ENCODE peak calls at places on chromosomes 6 and 20, in six cellular contexts. L, G, B, N, M and I are unnamed samples.

GRCh38 chr6:109381007-109381746 is 1.1 kb downstream of the CD164 start:
- DNase-seq in L (no peak), G (no peak), B (peak; percentile 20), N (peak; percentile 20), M (no peak), I (no peak)

GRCh38 chr6:105603779-105604592 is 201.1 kb upstream of the PREP start:
- DNase-seq in L (no peak), G (no peak), B (no peak), N (peak; percentile 76), M (no peak), I (no peak)

GRCh38 chr6:168198302-168199180 is 119.5 kb upstream of the FRMD1 start:
- DNase-seq in L (peak; percentile 23), G (no peak), B (no peak), N (no peak), M (no peak), I (no peak)

GRCh38 chr6:33405541-33405940 is 5.3 kb upstream of the PHF1 start:
- DNase-seq in L (no peak), G (no peak), B (no peak), N (no peak), M (no peak), I (no peak)

GRCh38 chr6:6599468-6599873 is 11.0 kb downstream of the LY86 start:
- DNase-seq in L (no peak), G (no peak), B (no peak), N (no peak), M (no peak), I (no peak)

GRCh38 chr20:11686195-11686594 is 231.5 kb upstream of the BTBD3 start:
- DNase-seq in L (no peak), G (no peak), B (no peak), N (no peak), M (no peak), I (no peak)

GRCh38 chr6:129593233-129593564 is 116.8 kb downstream of the ARHGAP18 start:
- DNase-seq in L (no peak), G (no peak), B (peak; percentile 39), N (peak; percentile 77), M (no peak), I (no peak)

GRCh38 chr20:54668271-54669053 is 193.1 kb downstream of the DOK5 start:
- DNase-seq in L (peak; percentile 51), G (peak; percentile 42), B (peak; percentile 63), N (peak; percentile 5), M (peak; percentile 44), I (no peak)

GRCh38 chr6:137342607-137343186 is 123.5 kb upstream of the IFNGR1 start:
- DNase-seq in L (no peak), G (peak; percentile 32), B (no peak), N (no peak), M (no peak), I (no peak)

GRCh38 chr6:114342086-114342825 is 567 bp downstream of the HS3ST5 start:
- DNase-seq in L (no peak), G (no peak), B (peak; percentile 35), N (no peak), M (no peak), I (no peak)

GRCh38 chr20:46406986-46407670 is 713 bp upstream of the ELMO2 start:
- DNase-seq in L (peak; percentile 92), G (peak; percentile 68), B (peak; percentile 66), N (peak; percentile 15), M (no peak), I (peak; percentile 65)

GRCh38 chr6:143135326-143135725 is 74.6 kb downstream of the AIG1 start:
- DNase-seq in L (no peak), G (no peak), B (no peak), N (no peak), M (no peak), I (no peak)

GRCh38 chr6:143139239-143139784 is 78.6 kb downstream of the AIG1 start:
- DNase-seq in L (no peak), G (no peak), B (no peak), N (no peak), M (no peak), I (no peak)

GRCh38 chr6:143140767-143141166 is 80.1 kb downstream of the AIG1 start:
- DNase-seq in L (no peak), G (no peak), B (no peak), N (no peak), M (no peak), I (no peak)

GRCh38 chr6:143136647-143137046 is 76.0 kb downstream of the AIG1 start:
- DNase-seq in L (no peak), G (peak; percentile 26), B (no peak), N (no peak), M (peak; percentile 58), I (no peak)

GRCh38 chr6:143135797-143136561 is 75.3 kb downstream of the AIG1 start:
- DNase-seq in L (no peak), G (peak; percentile 36), B (no peak), N (no peak), M (no peak), I (no peak)
- H3K4me1 ChIP-seq in L (no peaks in the 10 kb centered on the region), G (peaks cover 15% of the 10 kb centered on the region), B (no peaks in the 10 kb centered on the region), N (no peaks in the 10 kb centered on the region), M (no peaks in the 10 kb centered on the region), I (peaks cover 5% of the 10 kb centered on the region)

DNA sequence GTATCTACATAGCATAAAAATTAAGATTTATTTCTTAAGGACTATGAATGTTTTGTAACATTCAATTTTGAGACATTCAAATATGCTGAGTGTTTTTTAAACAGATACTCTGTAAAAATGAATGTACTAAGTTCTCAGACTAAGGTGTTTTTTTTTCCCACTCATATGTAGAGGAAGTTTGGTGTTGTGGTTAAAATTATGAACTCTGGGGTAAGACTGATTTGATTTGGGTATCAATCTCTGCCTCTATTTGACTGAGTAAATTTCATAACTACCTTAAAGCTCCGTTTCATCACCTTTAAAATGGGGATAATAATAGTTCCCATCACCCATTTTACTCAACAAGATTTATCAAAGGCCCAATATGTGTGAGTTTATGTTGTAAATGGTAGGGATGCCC is 386.6 kb upstream of the FLRT3 start:
- DNase-seq in L (no peak), G (no peak), B (no peak), N (no peak), M (no peak), I (no peak)
- H3K4me3 ChIP-seq in L (no peak overlapping the region), G (no peak overlapping the region), B (no peak overlapping the region), N (no peak overlapping the region), M (no peak overlapping the region), I (no peak overlapping the region)

DNA sequence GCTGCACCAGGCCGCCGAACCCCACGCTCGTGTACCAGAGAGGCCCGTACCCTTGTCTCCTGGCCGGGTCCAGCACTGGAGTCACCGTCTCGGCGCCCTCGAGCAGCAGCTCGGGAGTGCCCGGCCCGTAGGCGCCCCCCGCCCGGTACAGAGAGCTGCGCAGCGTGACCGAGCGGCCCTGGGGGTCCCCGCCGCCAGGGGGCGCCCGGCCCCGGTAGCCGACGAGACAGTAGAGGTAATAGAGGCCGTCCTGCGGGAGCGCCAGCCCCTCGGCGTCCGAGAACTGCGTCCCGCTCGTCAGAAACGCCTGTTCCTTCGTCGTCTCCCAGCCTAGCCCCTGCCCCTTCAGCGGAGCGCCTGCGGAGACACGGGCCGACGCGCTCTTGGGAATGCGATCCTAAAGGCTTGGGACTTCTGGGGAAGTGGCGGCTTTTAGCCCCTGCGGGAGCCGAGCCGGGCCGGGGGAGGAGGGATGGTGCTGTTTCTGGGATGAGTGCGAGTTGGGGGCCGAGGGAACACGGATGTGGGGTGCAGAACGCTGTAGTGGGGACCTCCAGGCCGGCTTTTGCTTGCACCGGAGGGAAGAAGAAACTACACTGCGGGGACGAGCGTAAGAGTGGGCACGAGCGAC is 1.3 kb downstream of the LTB start:
- DNase-seq in L (peak; percentile 96), G (peak; percentile 85), B (peak; percentile 75), N (peak; percentile 71), M (peak; percentile 93), I (peak; percentile 74)
- H3K27ac ChIP-seq in L (peak overlapping the region; percentile 85), G (peak overlapping the region; percentile 95), B (no peak overlapping the region), N (peak overlapping the region; percentile 58), M (peak overlapping the region; percentile 45), I (peak overlapping the region; percentile 95)

DNA sequence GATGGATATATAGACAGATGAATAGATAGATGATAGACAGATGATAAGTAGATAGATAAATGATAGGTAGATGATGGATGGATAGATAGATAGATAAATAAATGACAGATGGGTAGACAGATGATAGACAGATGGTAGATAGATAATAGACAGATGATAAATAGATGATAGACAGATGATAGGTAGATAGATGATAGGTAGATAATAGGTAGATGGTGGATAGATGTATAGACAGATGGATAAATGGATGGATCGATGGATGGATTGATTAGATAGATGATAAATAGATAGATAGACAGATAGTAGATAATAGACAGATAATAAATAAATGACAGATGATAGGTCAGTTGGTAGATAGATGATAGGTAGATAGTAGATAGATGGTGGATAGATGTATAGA is 212.7 kb downstream of the NFATC2 start:
- DNase-seq in L (no peak), G (no peak), B (no peak), N (no peak), M (no peak), I (no peak)
- H3K4me1 ChIP-seq in L (no peaks in the 10 kb centered on the region), G (no peaks in the 10 kb centered on the region), B (peaks cover 20% of the 10 kb centered on the region), N (peaks cover 17% of the 10 kb centered on the region), M (no peaks in the 10 kb centered on the region), I (no peaks in the 10 kb centered on the region)

DNA sequence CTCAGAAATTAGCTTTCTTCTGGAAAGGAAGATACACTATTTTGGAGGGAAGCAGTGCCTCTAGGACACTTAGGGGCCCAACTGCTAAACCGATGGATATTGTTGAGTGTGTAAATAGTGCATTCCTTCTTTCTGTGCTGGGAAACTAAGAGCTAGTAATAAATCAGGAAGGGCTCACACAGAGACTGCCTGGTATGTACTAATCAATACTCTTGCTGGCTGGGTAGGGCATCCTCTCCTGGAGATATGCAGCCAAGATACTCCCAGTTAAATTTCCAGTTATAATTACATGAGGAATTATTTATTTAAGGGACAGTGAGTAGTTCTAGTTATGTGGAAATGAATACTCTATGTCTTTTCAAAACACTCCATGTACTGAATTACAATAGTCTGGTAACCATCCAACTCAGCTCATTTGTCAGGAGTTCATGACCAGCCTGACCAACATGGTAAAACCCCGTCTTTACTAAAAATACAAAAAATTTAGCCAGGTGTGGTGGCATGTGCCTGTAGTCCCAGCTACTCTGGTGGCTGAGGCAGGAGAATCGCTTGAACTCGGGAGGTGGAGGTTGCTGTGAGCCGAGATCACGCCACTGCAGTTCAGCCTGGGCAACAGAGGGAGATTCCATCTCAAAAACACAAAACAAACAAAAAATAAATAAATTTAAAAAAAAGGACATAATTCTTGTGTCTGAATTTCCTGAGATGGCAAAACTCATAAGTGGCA is 100.0 kb downstream of the OR2B2 start:
- DNase-seq in L (no peak), G (no peak), B (peak; percentile 38), N (no peak), M (peak; percentile 54), I (no peak)
- H3K4me3 ChIP-seq in L (no peak overlapping the region), G (no peak overlapping the region), B (peak overlapping the region; percentile 76), N (no peak overlapping the region), M (peak overlapping the region; percentile 30), I (no peak overlapping the region)

DNA sequence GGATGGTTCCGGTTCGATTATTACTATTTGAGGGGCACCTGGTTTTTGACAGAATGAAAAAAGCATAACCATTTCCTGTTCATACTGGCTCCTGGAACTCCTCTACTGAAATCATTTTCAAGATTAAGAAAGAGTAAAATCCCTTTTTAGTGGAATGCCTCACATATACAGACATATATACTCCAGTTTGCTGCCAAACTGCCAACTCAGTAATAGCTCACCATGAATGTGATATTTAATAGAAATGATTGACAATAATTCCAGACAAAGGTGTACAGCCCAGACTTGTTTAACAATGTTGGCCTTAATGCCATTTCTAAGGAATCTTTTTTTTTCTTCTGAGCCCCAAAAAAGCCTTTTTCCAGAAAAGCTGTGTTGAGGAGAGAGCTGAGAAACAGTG is 93.1 kb downstream of the JAG1 start:
- DNase-seq in L (no peak), G (no peak), B (peak; percentile 65), N (no peak), M (no peak), I (no peak)
- H3K27ac ChIP-seq in L (no peak overlapping the region), G (no peak overlapping the region), B (peak overlapping the region; percentile 97), N (no peak overlapping the region), M (no peak overlapping the region), I (no peak overlapping the region)

GRCh38 chr6:17962436-17963031 is 24.9 kb downstream of the KIF13A start:
- DNase-seq in L (peak; percentile 56), G (no peak), B (no peak), N (peak; percentile 96), M (peak; percentile 98), I (no peak)
- H3K4me1 ChIP-seq in L (no peaks in the 10 kb centered on the region), G (no peaks in the 10 kb centered on the region), B (peaks cover 3% of the 10 kb centered on the region), N (peaks cover 18% of the 10 kb centered on the region), M (peaks cover 29% of the 10 kb centered on the region), I (no peaks in the 10 kb centered on the region)